ENCODE peak calls at places on chromosomes 7 and 10, in four cellular contexts. J, R, Z and O are unnamed samples. For H3K36me3 and H3K4me1, the result is how much of the 10 kb centered on the place peaks cover.

GRCh38 chr7:99305473-99306260 is 20.0 kb upstream of the ARPC1A start:
- DNase-seq in J (no peak), R (no peak), Z (no peak), O (no peak)

GRCh38 chr10:34789993-34790506 is 25.0 kb downstream of the PARD3 start:
- DNase-seq in J (no peak), R (no peak), Z (no peak), O (no peak)

GRCh38 chr10:93060887-93061593 is 442 bp downstream of the CYP26C1 start:
- DNase-seq in J (no peak), R (no peak), Z (no peak), O (no peak)

GRCh38 chr10:96764345-96764744 is 44.0 kb upstream of the PIK3AP1 start:
- DNase-seq in J (no peak), R (no peak), Z (no peak), O (no peak)

GRCh38 chr7:149621776-149622175 is 124.2 kb upstream of the ZNF746 start:
- DNase-seq in J (no peak), R (no peak), Z (no peak), O (no peak)

GRCh38 chr10:58963101-58963534 is 213.3 kb upstream of the PHYHIPL start:
- DNase-seq in J (no peak), R (no peak), Z (no peak), O (no peak)

GRCh38 chr10:112795067-112795466 is 155.0 kb upstream of the TCF7L2 start:
- DNase-seq in J (no peak), R (no peak), Z (no peak), O (no peak)

GRCh38 chr7:149635561-149636329 is 137.6 kb downstream of the ZNF467 start:
- DNase-seq in J (no peak), R (no peak), Z (no peak), O (no peak)

GRCh38 chr7:1548944-1549343 is 7.1 kb downstream of the TMEM184A start:
- DNase-seq in J (no peak), R (no peak), Z (no peak), O (no peak)

GRCh38 chr10:97116534-97117162 is 69.1 kb downstream of the SLIT1 start:
- DNase-seq in J (no peak), R (no peak), Z (no peak), O (no peak)

GRCh38 chr10:23338886-23339285 is 5.7 kb downstream of the C10orf67 start:
- DNase-seq in J (no peak), R (no peak), Z (no peak), O (no peak)

GRCh38 chr7:141161959-141162547 is 88.2 kb downstream of the TMEM178B start:
- DNase-seq in J (no peak), R (no peak), Z (no peak), O (no peak)

GRCh38 chr7:106583133-106583532 is 77.8 kb downstream of the CCDC71L start:
- DNase-seq in J (peak), R (no peak), Z (no peak), O (no peak)

GRCh38 chr10:99394761-99395386 is 35.5 kb downstream of the GOT1 start:
- DNase-seq in J (no peak), R (no peak), Z (no peak), O (no peak)

GRCh38 chr10:71717056-71717755 is 2.4 kb downstream of the C10orf105 start:
- DNase-seq in J (no peak), R (no peak), Z (no peak), O (no peak)

GRCh38 chr10:97858001-97858439 is 8.4 kb downstream of the GOLGA7B start:
- DNase-seq in J (no peak), R (no peak), Z (no peak), O (no peak)

GRCh38 chr7:28347964-28348363 is 64.4 kb upstream of the CREB5 start:
- DNase-seq in J (peak), R (no peak), Z (no peak), O (no peak)

GRCh38 chr10:73039635-73040034 is 57.0 kb downstream of the P4HA1 start:
- DNase-seq in J (peak), R (no peak), Z (no peak), O (no peak)

GRCh38 chr7:17558135-17558534 is 259.7 kb downstream of the AHR start:
- DNase-seq in J (no peak), R (no peak), Z (no peak), O (no peak)
- TF ChIP-seq POLR2A in J (no peak), R (no peak), Z (no peak), O (no peak)

GRCh38 chr10:80433134-80433533 is 21.0 kb upstream of the TSPAN14 start:
- DNase-seq in J (no peak), R (no peak), Z (no peak), O (no peak)

GRCh38 chr10:80425901-80426300 is 17.6 kb downstream of the PRXL2A start:
- DNase-seq in J (no peak), R (no peak), Z (no peak), O (no peak)

DNA sequence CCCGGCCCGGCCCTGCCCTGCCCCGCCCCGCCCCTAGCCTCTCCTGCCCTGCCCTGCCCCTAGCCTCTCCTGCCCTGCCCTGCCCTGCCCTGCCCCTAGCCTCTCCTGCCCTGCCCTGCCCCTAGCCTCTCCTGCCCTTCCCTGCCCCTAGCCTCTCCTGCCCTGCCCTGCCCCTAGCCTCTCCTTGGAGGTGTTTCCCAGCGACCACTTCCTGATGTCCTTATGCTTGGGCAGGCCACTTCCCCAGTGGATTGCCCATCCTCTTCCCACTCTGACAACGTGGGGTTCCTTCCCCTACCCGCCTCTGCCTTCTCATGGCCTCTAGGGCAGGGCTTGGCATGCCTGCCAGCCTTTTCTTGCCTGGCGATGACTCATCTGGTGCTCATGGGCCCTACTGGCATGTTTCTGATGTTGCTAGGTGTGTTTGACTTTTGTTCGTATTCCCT is 21.2 kb downstream of the PRXL2A start:
- DNase-seq in J (no peak), R (peak), Z (no peak), O (no peak)
- H3K36me3 ChIP-seq in J (under half), R (under half), Z (under half), O (under half)

GRCh38 chr10:49351669-49352068 is 44.2 kb downstream of the DRGX start:
- DNase-seq in J (no peak), R (no peak), Z (no peak), O (no peak)
- H3K4me1 ChIP-seq in J (under half), R (under half), Z (under half), O (under half)

DNA sequence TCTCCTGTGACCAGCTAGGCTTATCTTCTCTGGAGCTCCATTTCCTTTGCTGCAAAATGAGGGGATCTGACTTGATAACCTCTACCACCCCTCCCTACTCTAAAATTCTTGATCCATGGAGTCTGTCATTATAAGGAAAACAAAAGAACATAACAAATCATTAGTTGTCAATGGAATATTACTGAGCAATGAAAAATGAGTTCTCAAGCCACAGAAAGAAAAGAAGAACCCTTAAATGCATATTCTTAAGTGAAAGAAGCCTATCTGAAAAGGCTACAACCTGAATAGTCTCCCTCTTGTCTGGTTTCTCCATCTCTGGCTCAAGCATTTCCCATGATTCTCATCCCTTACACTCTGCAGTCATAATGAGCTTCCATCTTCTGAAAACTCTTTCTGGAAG is 110.4 kb downstream of the PRKCQ start:
- DNase-seq in J (no peak), R (no peak), Z (no peak), O (no peak)
- TF ChIP-seq POLR2A in J (no peak), R (no peak), Z (no peak), O (no peak)

DNA sequence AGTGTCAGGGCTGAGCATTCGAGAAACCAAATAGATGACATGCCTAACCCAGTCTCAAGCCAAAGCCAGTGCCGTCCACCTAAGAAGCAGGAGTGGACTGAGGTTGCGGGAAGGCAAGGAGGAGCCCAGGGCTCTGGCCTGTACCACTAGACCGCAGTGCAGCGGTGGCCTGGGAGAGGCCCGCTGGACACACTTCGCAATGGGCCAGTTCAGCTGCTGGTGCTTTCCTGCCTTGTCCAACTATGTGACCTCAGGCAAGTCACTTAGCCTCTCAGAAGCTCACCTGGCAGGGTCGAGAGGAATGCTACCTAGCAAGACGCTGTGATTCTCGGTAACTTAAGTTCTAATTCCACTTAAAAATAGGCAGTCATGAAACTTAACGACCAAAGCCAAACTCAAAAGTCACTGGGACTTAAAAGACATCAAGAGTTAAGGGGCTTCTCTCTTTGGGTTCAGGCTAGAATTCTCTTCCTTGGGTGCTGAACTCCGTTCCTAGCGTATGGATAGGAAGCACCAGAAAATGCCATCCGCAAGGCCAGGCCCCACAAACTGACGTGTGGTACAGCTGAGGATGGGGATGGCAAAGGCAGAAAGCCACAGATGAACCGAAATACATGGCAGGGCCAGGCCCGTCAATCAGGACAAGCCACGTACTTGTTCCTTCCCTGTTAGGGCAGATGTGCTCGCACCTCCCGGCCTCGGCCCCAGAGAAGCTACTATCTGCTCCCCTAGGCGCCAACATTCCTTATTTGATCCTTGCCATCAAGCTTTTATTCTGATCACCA is 34.2 kb downstream of the CTBP2 start:
- DNase-seq in J (no peak), R (no peak), Z (no peak), O (no peak)
- H3K36me3 ChIP-seq in J (under half), R (under half), Z (under half), O (under half)

GRCh38 chr10:79147796-79148451 is 79.2 kb downstream of the ZMIZ1 start:
- DNase-seq in J (no peak), R (no peak), Z (no peak), O (no peak)
- H3K4me1 ChIP-seq in J (half or more), R (half or more), Z (half or more), O (under half)

DNA sequence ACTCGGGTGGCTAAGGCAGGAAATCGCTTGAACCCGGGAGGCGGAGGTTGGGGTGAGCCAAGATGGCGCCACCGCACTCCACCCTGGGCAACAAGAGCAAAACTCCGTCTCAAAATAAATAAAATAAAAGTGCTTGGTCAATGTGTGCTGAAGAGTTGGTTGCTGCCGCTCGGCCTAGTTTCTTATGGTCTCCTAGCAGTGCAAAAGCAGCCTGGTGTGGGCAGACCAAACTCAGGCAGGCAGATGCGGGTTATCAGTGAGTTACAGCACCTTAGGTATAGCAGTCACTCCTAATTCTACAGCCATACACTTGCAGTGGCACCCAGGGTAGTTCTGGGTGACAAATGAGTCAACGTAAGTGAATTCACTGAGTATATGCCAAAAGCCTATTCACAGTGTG is 22.6 kb downstream of the HSPB1 start:
- DNase-seq in J (no peak), R (no peak), Z (no peak), O (no peak)
- TF ChIP-seq POLR2A in J (no peak), R (no peak), Z (no peak), O (no peak)